ENCODE peak calls at places on chromosomes 5 and 9, in seven cellular contexts. G is GM23248; L is neuronal stem cell; V is PC-9; H is psoas muscle; Q is CD8-positive, alpha-beta T cell; B is brain microvascular endothelial cell. M is an unnamed sample.

GRCh38 chr9:91321691-91322090 is 40.0 kb downstream of the AUH start:
- DNase-seq in Q (no peak), B (no peak), H (no peak), V (no peak), L (no peak), G (no peak), M (no peak)

GRCh38 chr5:144189800-144190429 is 19.2 kb downstream of the KCTD16 start:
- DNase-seq in L (no peak), H (no peak), Q (peak), B (peak), G (peak), V (no peak), M (peak)

GRCh38 chr5:63025679-63026078 is 447.1 kb downstream of the LRRC70 start:
- DNase-seq in L (no peak), H (no peak), B (no peak), V (no peak), G (no peak), Q (no peak), M (no peak)

GRCh38 chr5:174916227-174916626 is 191.8 kb downstream of the MSX2 start:
- DNase-seq in Q (no peak), L (no peak), V (no peak), B (no peak), H (no peak), G (no peak), M (no peak)

GRCh38 chr5:59732806-59733205 is 160.7 kb downstream of the PDE4D start:
- DNase-seq in L (no peak), H (no peak), V (no peak), G (peak), Q (no peak), B (no peak), M (no peak)

GRCh38 chr9:113219972-113220371 is 1.1 kb downstream of the FKBP15 start:
- DNase-seq in Q (no peak), G (peak), L (no peak), H (no peak), B (peak), V (no peak), M (no peak)

GRCh38 chr5:22480305-22480704 is 372.8 kb downstream of the CDH12 start:
- DNase-seq in V (no peak), L (no peak), Q (no peak), H (no peak), B (no peak), G (no peak), M (no peak)

GRCh38 chr5:115831163-115831768 is 10.1 kb downstream of the ATG12 start:
- DNase-seq in H (no peak), Q (no peak), B (no peak), L (peak), G (peak), V (peak), M (no peak)

GRCh38 chr5:89010512-89010911 is 127.5 kb upstream of the MEF2C start:
- DNase-seq in Q (no peak), G (no peak), B (no peak), V (no peak), L (no peak), H (no peak), M (no peak)

GRCh38 chr5:64213568-64213967 is 47.9 kb downstream of the RNF180 start:
- DNase-seq in H (no peak), G (no peak), L (no peak), B (no peak), Q (no peak), V (no peak), M (no peak)

GRCh38 chr5:125476888-125477585 is 730.6 kb upstream of the ZNF608 start:
- DNase-seq in G (no peak), Q (no peak), H (no peak), B (no peak), V (no peak), L (no peak), M (no peak)

GRCh38 chr5:107955321-107955720 is 284.6 kb upstream of the EFNA5 start:
- DNase-seq in G (no peak), B (no peak), H (no peak), V (no peak), Q (no peak), L (no peak), M (no peak)

GRCh38 chr5:93330506-93330905 is 250.5 kb downstream of the NR2F1-AS1 start:
- DNase-seq in G (peak), H (no peak), V (no peak), B (no peak), L (no peak), Q (no peak), M (no peak)

GRCh38 chr5:135829681-135830383 is 4.6 kb upstream of the SLC25A48 start:
- DNase-seq in G (peak), Q (no peak), V (peak), H (peak), B (peak), L (peak), M (no peak)

GRCh38 chr5:170636206-170636605 is 132.4 kb downstream of the KCNIP1 start:
- DNase-seq in L (no peak), Q (no peak), G (no peak), V (no peak), B (no peak), H (no peak), M (no peak)

GRCh38 chr5:32753051-32753450 is 41.9 kb downstream of the NPR3 start:
- DNase-seq in H (no peak), G (peak), Q (no peak), L (no peak), V (no peak), B (no peak), M (no peak)

GRCh38 chr5:172170251-172170701 is 17.7 kb downstream of the STK10 start:
- DNase-seq in L (no peak), G (peak), Q (no peak), B (no peak), H (no peak), V (no peak), M (no peak)

GRCh38 chr5:122547669-122548068 is 227.2 kb upstream of the SNX2 start:
- DNase-seq in L (no peak), B (no peak), Q (no peak), H (no peak), V (no peak), G (no peak), M (no peak)

GRCh38 chr5:176578391-176578808 is 29.3 kb downstream of the CDHR2 start:
- DNase-seq in B (no peak), Q (peak), L (peak), V (peak), G (peak), H (no peak), M (peak)
- H3K27ac ChIP-seq in B (no peak), Q (no peak), L (no peak), V (no peak), G (no peak), H (no peak), M (no peak)

DNA sequence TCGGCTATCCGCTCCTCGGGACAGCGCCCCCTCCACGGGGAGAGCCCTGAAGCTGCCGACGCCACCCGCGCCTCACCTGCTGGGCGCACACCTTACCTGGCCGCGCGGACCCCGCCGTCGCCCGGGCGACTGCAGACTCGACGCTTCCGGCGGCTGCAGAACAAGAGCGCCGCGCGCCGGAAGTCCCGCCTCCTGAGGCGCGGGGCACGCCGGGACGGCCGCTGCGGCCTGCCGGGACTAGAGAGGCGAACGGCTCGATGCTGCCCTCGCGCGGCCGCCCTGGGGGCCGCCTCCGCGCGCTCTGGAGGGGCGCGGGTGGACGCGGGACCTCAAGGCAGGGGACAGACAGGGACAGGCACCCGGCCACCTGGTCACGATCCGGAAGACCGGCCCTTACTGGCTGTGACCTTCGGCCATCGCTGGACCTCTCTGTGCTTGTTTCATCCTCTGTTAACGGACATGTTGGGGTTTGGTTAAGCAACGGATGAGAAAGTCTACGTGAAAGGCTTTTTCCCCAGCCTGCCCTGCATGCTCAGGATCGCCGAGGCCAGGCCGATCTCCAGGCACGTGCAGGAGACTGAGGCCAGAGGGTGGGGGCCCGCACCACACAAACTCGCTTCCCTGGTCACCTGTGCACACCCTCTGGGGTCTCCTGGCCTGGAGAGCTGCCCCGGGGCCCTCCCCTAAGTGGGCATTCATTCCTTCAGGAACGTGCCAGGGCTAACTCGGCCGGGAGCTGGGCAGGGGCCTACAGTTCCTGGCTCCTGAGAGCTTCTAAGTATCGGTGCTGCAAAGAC is at the start of gene SNAPC4:
- DNase-seq in L (peak), Q (peak), H (peak), G (peak), B (peak), V (peak), M (peak)
- H3K27ac ChIP-seq in L (no peak), Q (no peak), H (peak), G (peak), B (peak), V (no peak), M (no peak)

GRCh38 chr9:36802171-36802920 is 229.7 kb downstream of the MELK start:
- DNase-seq in V (no peak), Q (no peak), G (peak), L (no peak), B (peak), H (no peak), M (no peak)

GRCh38 chr9:36793277-36793676 is 220.6 kb downstream of the MELK start:
- DNase-seq in Q (no peak), H (no peak), V (no peak), G (no peak), L (no peak), B (no peak), M (no peak)

GRCh38 chr9:36798350-36799065 is 225.8 kb downstream of the MELK start:
- DNase-seq in B (no peak), V (peak), G (no peak), Q (no peak), L (no peak), H (no peak), M (no peak)

GRCh38 chr9:36796671-36797419 is 224.2 kb downstream of the MELK start:
- DNase-seq in H (no peak), B (no peak), G (no peak), L (no peak), V (no peak), Q (no peak), M (no peak)

DNA sequence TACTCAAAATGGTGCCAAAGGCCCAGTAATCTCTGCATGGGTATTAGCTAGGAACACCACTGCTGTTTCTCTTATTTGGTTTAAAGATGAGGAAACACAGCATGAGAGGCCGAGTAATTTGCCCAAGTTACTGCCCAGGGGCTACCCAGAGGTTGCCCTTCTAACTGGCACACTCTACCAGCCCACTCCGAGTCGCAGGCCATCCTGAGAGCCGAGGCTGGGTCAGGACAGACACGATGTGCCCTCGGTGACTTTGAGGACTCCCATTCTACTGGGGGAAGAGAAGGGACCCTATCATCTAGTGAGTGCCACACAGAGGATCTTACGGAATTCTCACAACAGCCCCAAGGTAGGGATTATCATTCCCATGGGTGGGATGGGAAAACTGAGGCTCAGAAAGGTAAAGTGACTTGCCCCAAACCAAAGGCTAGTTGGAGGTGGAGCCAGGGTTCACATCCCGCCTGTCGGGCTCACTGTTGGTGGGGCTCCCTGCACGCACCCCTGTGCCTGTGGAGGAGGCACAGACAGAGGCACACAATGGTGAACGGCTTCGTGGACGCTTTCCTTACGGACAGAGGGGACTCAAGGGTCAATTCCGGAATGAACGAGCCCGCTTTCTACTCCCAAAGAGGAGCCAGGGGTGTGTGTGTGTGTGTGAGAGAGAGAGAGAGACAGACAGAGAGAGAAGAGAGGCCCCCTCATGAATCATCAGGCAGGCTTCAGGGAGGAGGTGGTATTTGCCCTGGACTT is 225.0 kb downstream of the MELK start:
- DNase-seq in B (no peak), G (no peak), Q (no peak), H (no peak), L (no peak), V (no peak), M (no peak)
- H3K27ac ChIP-seq in B (no peak), G (no peak), Q (no peak), H (no peak), L (no peak), V (no peak), M (no peak)

GRCh38 chr9:33249983-33250382 is 10.0 kb downstream of the SPINK4 start:
- DNase-seq in H (no peak), B (no peak), G (no peak), Q (no peak), V (no peak), L (no peak), M (no peak)
- H3K27ac ChIP-seq in H (no peak), B (no peak), G (peak), Q (no peak), V (no peak), L (no peak), M (no peak)

GRCh38 chr9:122053546-122053945 is 39.6 kb downstream of the TTLL11 start:
- DNase-seq in B (no peak), Q (no peak), H (no peak), V (no peak), L (no peak), G (no peak), M (no peak)
- H3K27ac ChIP-seq in B (no peak), Q (no peak), H (no peak), V (no peak), L (no peak), G (peak), M (no peak)

GRCh38 chr9:32468740-32469139 is 57.3 kb downstream of the RIGI start:
- DNase-seq in L (no peak), B (no peak), Q (no peak), G (no peak), H (no peak), V (no peak), M (no peak)
- H3K27ac ChIP-seq in L (no peak), B (no peak), Q (no peak), G (no peak), H (no peak), V (no peak), M (no peak)

M was measured in CD4-positive, alpha-beta T cell.